ENCODE peak calls at places on chromosome 6, in ten cellular contexts. D, S, Y, V, C, E, F, O, P and A are unnamed samples.

GRCh38 chr6:3529232-3529631 is 72.4 kb upstream of the SLC22A23 start:
- DNase-seq in D (no peak), S (no peak), Y (no peak), V (no peak), C (no peak), E (no peak), F (no peak), O (no peak), P (no peak), A (no peak)

GRCh38 chr6:160201056-160201455 is 57.6 kb downstream of the SLC22A2 start:
- DNase-seq in D (no peak), S (no peak), Y (no peak), V (no peak), C (no peak), E (no peak), F (no peak), O (no peak), P (no peak), A (no peak)

GRCh38 chr6:158481612-158482473 is 78.0 kb upstream of the TMEM181 start:
- DNase-seq in D (peak), S (peak), Y (peak), V (peak), C (no peak), E (peak), F (no peak), O (peak), P (no peak), A (no peak)

GRCh38 chr6:155313602-155314091 is 637 bp downstream of the TFB1M start:
- DNase-seq in D (peak), S (peak), Y (peak), V (no peak), C (no peak), E (peak), F (no peak), O (peak), P (no peak), A (peak)

GRCh38 chr6:14129572-14129971 is 12.0 kb downstream of the CD83 start:
- DNase-seq in D (peak), S (peak), Y (peak), V (peak), C (no peak), E (peak), F (peak), O (no peak), P (peak), A (peak)

GRCh38 chr6:79536615-79536968 is 638 bp downstream of the LCA5 start:
- DNase-seq in D (no peak), S (peak), Y (peak), V (no peak), C (no peak), E (no peak), F (peak), O (no peak), P (no peak), A (peak)

GRCh38 chr6:105384004-105384403 is 18.9 kb downstream of the PREP start:
- DNase-seq in D (no peak), S (no peak), Y (no peak), V (no peak), C (no peak), E (peak), F (no peak), O (no peak), P (no peak), A (peak)

GRCh38 chr6:120960761-120961160 is 373.5 kb downstream of the TBC1D32 start:
- DNase-seq in D (no peak), S (no peak), Y (no peak), V (no peak), C (no peak), E (no peak), F (no peak), O (no peak), P (no peak), A (no peak)

GRCh38 chr6:157845493-157846259 is 22.6 kb downstream of the SNX9 start:
- DNase-seq in D (no peak), S (no peak), Y (no peak), V (no peak), C (no peak), E (no peak), F (no peak), O (no peak), P (no peak), A (no peak)

GRCh38 chr6:5659467-5659866 is 347.3 kb downstream of the NRN1 start:
- DNase-seq in D (no peak), S (no peak), Y (no peak), V (no peak), C (no peak), E (no peak), F (no peak), O (no peak), P (no peak), A (no peak)

GRCh38 chr6:17278289-17279061 is 2.7 kb upstream of the RBM24 start:
- DNase-seq in D (no peak), S (peak), Y (peak), V (peak), C (no peak), E (peak), F (no peak), O (peak), P (no peak), A (no peak)

GRCh38 chr6:27775796-27776184 is 136.4 kb downstream of the OR2B2 start:
- DNase-seq in D (no peak), S (no peak), Y (no peak), V (no peak), C (no peak), E (peak), F (no peak), O (no peak), P (no peak), A (no peak)

GRCh38 chr6:35042041-35042440 is 99.1 kb downstream of the TCP11 start:
- DNase-seq in D (no peak), S (no peak), Y (no peak), V (no peak), C (no peak), E (no peak), F (no peak), O (no peak), P (no peak), A (no peak)

GRCh38 chr6:80183019-80183418 is 76.5 kb downstream of the BCKDHB start:
- DNase-seq in D (no peak), S (no peak), Y (no peak), V (no peak), C (no peak), E (no peak), F (no peak), O (no peak), P (no peak), A (no peak)

GRCh38 chr6:37512400-37512958 is 12.8 kb upstream of the CCDC167 start:
- DNase-seq in D (no peak), S (no peak), Y (no peak), V (no peak), C (no peak), E (no peak), F (no peak), O (no peak), P (no peak), A (no peak)

GRCh38 chr6:161373905-161374451 is 100.1 kb upstream of the AGPAT4 start:
- DNase-seq in D (peak), S (peak), Y (peak), V (no peak), C (no peak), E (peak), F (peak), O (no peak), P (peak), A (peak)

GRCh38 chr6:7542065-7542877 is 800 bp downstream of the DSP start:
- DNase-seq in D (peak), S (peak), Y (peak), V (no peak), C (peak), E (no peak), F (no peak), O (no peak), P (peak), A (peak)

GRCh38 chr6:35920793-35921732 is at the start of gene SRPK1:
- DNase-seq in D (peak), S (peak), Y (peak), V (no peak), C (peak), E (peak), F (peak), O (no peak), P (peak), A (peak)

GRCh38 chr6:7629321-7629720 is 39.3 kb downstream of the SNRNP48 start:
- DNase-seq in D (no peak), S (no peak), Y (no peak), V (no peak), C (no peak), E (no peak), F (no peak), O (no peak), P (no peak), A (no peak)

GRCh38 chr6:38370653-38371311 is 268.9 kb downstream of the BTBD9 start:
- DNase-seq in D (no peak), S (no peak), Y (no peak), V (no peak), C (no peak), E (no peak), F (no peak), O (no peak), P (no peak), A (no peak)

GRCh38 chr6:57305754-57306153 is 11.7 kb upstream of the PRIM2 start:
- DNase-seq in D (no peak), S (no peak), Y (no peak), V (peak), C (no peak), E (no peak), F (no peak), O (no peak), P (no peak), A (no peak)

GRCh38 chr6:72182337-72183246 is 296.2 kb downstream of the RIMS1 start:
- DNase-seq in D (peak), S (peak), Y (peak), V (no peak), C (peak), E (peak), F (peak), O (no peak), P (peak), A (peak)

GRCh38 chr6:168851460-168852103 is 402.1 kb downstream of the THBS2 start:
- DNase-seq in D (no peak), S (peak), Y (peak), V (no peak), C (no peak), E (no peak), F (no peak), O (no peak), P (no peak), A (no peak)

GRCh38 chr6:117078624-117079023 is 186.7 kb upstream of the VGLL2 start:
- DNase-seq in D (no peak), S (no peak), Y (no peak), V (no peak), C (no peak), E (no peak), F (no peak), O (no peak), P (no peak), A (no peak)

GRCh38 chr6:53673138-53673801 is 7.7 kb upstream of the KLHL31 start:
- DNase-seq in D (peak), S (peak), Y (peak), V (no peak), C (no peak), E (peak), F (no peak), O (peak), P (no peak), A (no peak)

GRCh38 chr6:149250982-149251381 is 66.5 kb upstream of the TAB2 start:
- DNase-seq in D (no peak), S (no peak), Y (peak), V (no peak), C (no peak), E (peak), F (no peak), O (no peak), P (no peak), A (no peak)

GRCh38 chr6:157613011-157613522 is 210.0 kb upstream of the SNX9 start:
- DNase-seq in D (peak), S (peak), Y (peak), V (peak), C (no peak), E (peak), F (no peak), O (peak), P (no peak), A (no peak)

GRCh38 chr6:99745651-99746050 is 139.0 kb downstream of the PRDM13 start:
- DNase-seq in D (no peak), S (peak), Y (peak), V (no peak), C (no peak), E (peak), F (no peak), O (no peak), P (no peak), A (no peak)

GRCh38 chr6:18823782-18824386 is 436.7 kb downstream of the RNF144B start:
- DNase-seq in D (no peak), S (peak), Y (peak), V (no peak), C (no peak), E (peak), F (peak), O (no peak), P (no peak), A (peak)

GRCh38 chr6:83708546-83708969 is 343 bp downstream of the SNAP91 start:
- DNase-seq in D (no peak), S (peak), Y (peak), V (no peak), C (peak), E (no peak), F (peak), O (no peak), P (peak), A (no peak)

GRCh38 chr6:168852336-168852884 is 401.2 kb downstream of the THBS2 start:
- DNase-seq in D (no peak), S (no peak), Y (no peak), V (no peak), C (no peak), E (no peak), F (no peak), O (no peak), P (no peak), A (no peak)

GRCh38 chr6:32047855-32048766 is 9.9 kb downstream of the CYP21A2 start:
- DNase-seq in D (peak), S (peak), Y (peak), V (no peak), C (peak), E (peak), F (peak), O (no peak), P (peak), A (peak)

GRCh38 chr6:78639505-78640110 is 227.7 kb upstream of the IRAK1BP1 start:
- DNase-seq in D (no peak), S (no peak), Y (no peak), V (no peak), C (no peak), E (no peak), F (no peak), O (no peak), P (no peak), A (no peak)

GRCh38 chr6:147141690-147142308 is 62.4 kb upstream of the STXBP5 start:
- DNase-seq in D (no peak), S (peak), Y (peak), V (no peak), C (no peak), E (peak), F (no peak), O (no peak), P (no peak), A (no peak)

GRCh38 chr6:129210684-129211083 is 327.7 kb downstream of the LAMA2 start:
- DNase-seq in D (no peak), S (no peak), Y (no peak), V (no peak), C (no peak), E (no peak), F (no peak), O (no peak), P (no peak), A (no peak)

GRCh38 chr6:88725111-88725711 is 238.2 kb downstream of the RNGTT start:
- DNase-seq in D (no peak), S (peak), Y (peak), V (peak), C (no peak), E (no peak), F (peak), O (peak), P (peak), A (peak)

GRCh38 chr6:62284725-62285124 is 1.3 kb downstream of the KHDRBS2 start:
- DNase-seq in D (no peak), S (no peak), Y (no peak), V (no peak), C (no peak), E (no peak), F (no peak), O (no peak), P (no peak), A (no peak)

GRCh38 chr6:28808383-28808782 is 115.4 kb downstream of the TRIM27 start:
- DNase-seq in D (no peak), S (no peak), Y (no peak), V (no peak), C (no peak), E (no peak), F (no peak), O (no peak), P (no peak), A (no peak)

GRCh38 chr6:170440437-170440836 is 112.7 kb downstream of the PSMB1 start:
- DNase-seq in D (no peak), S (no peak), Y (no peak), V (no peak), C (no peak), E (no peak), F (no peak), O (no peak), P (no peak), A (no peak)
- TF ChIP-seq CTCF in D (no peak), S (no peak), Y (no peak), V (no peak), C (no peak), E (no peak), F (no peak), O (no peak), P (no peak), A (no peak)

GRCh38 chr6:166003569-166003968 is 164.1 kb downstream of the TBXT start:
- DNase-seq in D (no peak), S (no peak), Y (peak), V (no peak), C (no peak), E (no peak), F (no peak), O (no peak), P (no peak), A (no peak)
- TF ChIP-seq CTCF in D (no peak), S (no peak), Y (no peak), V (no peak), C (no peak), E (no peak), F (no peak), O (no peak), P (no peak), A (no peak)

GRCh38 chr6:15622045-15622750 is 40.6 kb downstream of the DTNBP1 start:
- DNase-seq in D (no peak), S (no peak), Y (peak), V (no peak), C (no peak), E (peak), F (no peak), O (no peak), P (no peak), A (no peak)

GRCh38 chr6:15626160-15626559 is 36.7 kb downstream of the DTNBP1 start:
- DNase-seq in D (no peak), S (no peak), Y (no peak), V (no peak), C (no peak), E (no peak), F (no peak), O (no peak), P (no peak), A (no peak)

GRCh38 chr6:15621203-15622044 is 41.4 kb downstream of the DTNBP1 start:
- DNase-seq in D (no peak), S (no peak), Y (peak), V (no peak), C (peak), E (peak), F (peak), O (no peak), P (no peak), A (peak)

GRCh38 chr6:15620616-15621015 is 42.2 kb downstream of the DTNBP1 start:
- DNase-seq in D (no peak), S (no peak), Y (peak), V (no peak), C (no peak), E (no peak), F (peak), O (no peak), P (no peak), A (no peak)

GRCh38 chr6:15623282-15624116 is 39.3 kb downstream of the DTNBP1 start:
- DNase-seq in D (peak), S (peak), Y (peak), V (no peak), C (no peak), E (peak), F (peak), O (no peak), P (no peak), A (no peak)
- TF ChIP-seq CTCF in D (peak), S (peak), Y (peak), V (peak), C (peak), E (peak), F (peak), O (no peak), P (peak), A (peak)

GRCh38 chr6:33606642-33607041 is 14.5 kb upstream of the ITPR3 start:
- DNase-seq in D (no peak), S (no peak), Y (no peak), V (no peak), C (no peak), E (no peak), F (no peak), O (no peak), P (no peak), A (no peak)

GRCh38 chr6:33607126-33607783 is 13.9 kb upstream of the ITPR3 start:
- DNase-seq in D (no peak), S (no peak), Y (no peak), V (no peak), C (no peak), E (no peak), F (no peak), O (no peak), P (no peak), A (no peak)

GRCh38 chr6:33609444-33610034 is 11.6 kb upstream of the ITPR3 start:
- DNase-seq in D (no peak), S (peak), Y (no peak), V (peak), C (no peak), E (peak), F (no peak), O (no peak), P (no peak), A (no peak)

GRCh38 chr6:33609019-33609418 is 12.1 kb upstream of the ITPR3 start:
- DNase-seq in D (no peak), S (no peak), Y (no peak), V (no peak), C (no peak), E (no peak), F (no peak), O (no peak), P (no peak), A (no peak)

DNA sequence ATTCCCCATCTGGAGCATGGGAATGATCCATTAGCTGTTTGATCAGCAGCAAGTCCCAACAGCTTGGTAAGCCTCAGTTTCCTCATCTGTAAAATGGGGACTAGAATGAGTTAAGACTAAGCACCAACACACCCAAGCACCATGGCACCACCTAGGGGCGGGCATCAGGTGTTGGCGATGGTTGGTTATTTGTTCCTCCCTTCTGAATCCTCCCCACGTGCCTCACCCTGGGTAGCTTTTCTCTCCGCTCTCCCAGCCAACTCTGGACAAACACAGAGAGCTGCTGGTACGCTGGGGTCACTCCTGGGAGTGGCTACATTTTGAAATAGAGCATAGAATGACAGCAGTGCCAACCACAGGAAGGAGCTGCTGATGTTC is 13.3 kb upstream of the ITPR3 start:
- DNase-seq in D (peak), S (no peak), Y (no peak), V (no peak), C (no peak), E (peak), F (no peak), O (no peak), P (no peak), A (peak)
- TF ChIP-seq CTCF in D (peak), S (peak), Y (peak), V (no peak), C (peak), E (peak), F (peak), O (peak), P (peak), A (peak)